ENCODE peak calls at places on chromosomes 2 and 18, in six cellular contexts. One of them, this sample, is unnamed.

GRCh38 chr2:230798769-230799399 is 65.9 kb upstream of the ITM2C start:
- DNase-seq in activated effector memory CD4-positive, alpha-beta T cell treated with Interleukin-2 at 50 U/mL for 16 hours: no peak
- DNase-seq in NCI-H2029: peak
- DNase-seq in LHCN-M2: peak
- DNase-seq in fibroblast of gingiva: peak
- DNase-seq in cardiac muscle cell: peak
- DNase-seq in this sample: peak

GRCh38 chr2:128263902-128264331 is 54.8 kb downstream of the HS6ST1 start:
- DNase-seq in NCI-H2029: no peak
- DNase-seq in fibroblast of gingiva: no peak
- DNase-seq in activated effector memory CD4-positive, alpha-beta T cell treated with Interleukin-2 at 50 U/mL for 16 hours: no peak
- DNase-seq in cardiac muscle cell: no peak
- DNase-seq in LHCN-M2: no peak
- DNase-seq in this sample: no peak

GRCh38 chr2:200471928-200472645 is 37.8 kb downstream of the KCTD18 start:
- DNase-seq in activated effector memory CD4-positive, alpha-beta T cell treated with Interleukin-2 at 50 U/mL for 16 hours: no peak
- DNase-seq in NCI-H2029: no peak
- DNase-seq in cardiac muscle cell: no peak
- DNase-seq in fibroblast of gingiva: no peak
- DNase-seq in LHCN-M2: no peak
- DNase-seq in this sample: no peak

GRCh38 chr2:215612770-215613169 is 176.9 kb upstream of the FN1 start:
- DNase-seq in NCI-H2029: no peak
- DNase-seq in cardiac muscle cell: no peak
- DNase-seq in LHCN-M2: no peak
- DNase-seq in activated effector memory CD4-positive, alpha-beta T cell treated with Interleukin-2 at 50 U/mL for 16 hours: no peak
- DNase-seq in fibroblast of gingiva: no peak
- DNase-seq in this sample: no peak

GRCh38 chr2:169716938-169717690 is 16.5 kb upstream of the KLHL23 start:
- DNase-seq in NCI-H2029: peak
- DNase-seq in fibroblast of gingiva: no peak
- DNase-seq in LHCN-M2: no peak
- DNase-seq in cardiac muscle cell: no peak
- DNase-seq in activated effector memory CD4-positive, alpha-beta T cell treated with Interleukin-2 at 50 U/mL for 16 hours: no peak
- DNase-seq in this sample: peak

GRCh38 chr18:46946656-46947282 is 29.4 kb downstream of the KATNAL2 start:
- DNase-seq in fibroblast of gingiva: peak
- DNase-seq in NCI-H2029: peak
- DNase-seq in cardiac muscle cell: peak
- DNase-seq in LHCN-M2: peak
- DNase-seq in activated effector memory CD4-positive, alpha-beta T cell treated with Interleukin-2 at 50 U/mL for 16 hours: peak
- DNase-seq in this sample: peak

GRCh38 chr2:86223682-86224560 is 24.7 kb downstream of the MRPL35 start:
- DNase-seq in cardiac muscle cell: no peak
- DNase-seq in NCI-H2029: no peak
- DNase-seq in LHCN-M2: peak
- DNase-seq in fibroblast of gingiva: peak
- DNase-seq in activated effector memory CD4-positive, alpha-beta T cell treated with Interleukin-2 at 50 U/mL for 16 hours: no peak
- DNase-seq in this sample: peak

GRCh38 chr18:59145055-59145454 is 5.4 kb downstream of the SEC11C start:
- DNase-seq in activated effector memory CD4-positive, alpha-beta T cell treated with Interleukin-2 at 50 U/mL for 16 hours: no peak
- DNase-seq in LHCN-M2: no peak
- DNase-seq in cardiac muscle cell: no peak
- DNase-seq in fibroblast of gingiva: no peak
- DNase-seq in NCI-H2029: peak
- DNase-seq in this sample: no peak

GRCh38 chr2:23967846-23968245 is 27.6 kb downstream of the UBXN2A start:
- DNase-seq in NCI-H2029: no peak
- DNase-seq in fibroblast of gingiva: no peak
- DNase-seq in cardiac muscle cell: no peak
- DNase-seq in LHCN-M2: no peak
- DNase-seq in activated effector memory CD4-positive, alpha-beta T cell treated with Interleukin-2 at 50 U/mL for 16 hours: no peak
- DNase-seq in this sample: no peak

GRCh38 chr18:39435986-39436385 is 1870.4 kb upstream of the CELF4 start:
- DNase-seq in cardiac muscle cell: no peak
- DNase-seq in LHCN-M2: peak
- DNase-seq in fibroblast of gingiva: no peak
- DNase-seq in NCI-H2029: no peak
- DNase-seq in activated effector memory CD4-positive, alpha-beta T cell treated with Interleukin-2 at 50 U/mL for 16 hours: no peak
- DNase-seq in this sample: no peak

GRCh38 chr2:9258501-9258900 is 51.9 kb downstream of the ASAP2 start:
- DNase-seq in fibroblast of gingiva: no peak
- DNase-seq in NCI-H2029: no peak
- DNase-seq in LHCN-M2: no peak
- DNase-seq in activated effector memory CD4-positive, alpha-beta T cell treated with Interleukin-2 at 50 U/mL for 16 hours: no peak
- DNase-seq in cardiac muscle cell: no peak
- DNase-seq in this sample: no peak

GRCh38 chr2:146591907-146592306 is 1252.9 kb upstream of the ACVR2A start:
- DNase-seq in LHCN-M2: no peak
- DNase-seq in fibroblast of gingiva: no peak
- DNase-seq in cardiac muscle cell: no peak
- DNase-seq in NCI-H2029: no peak
- DNase-seq in activated effector memory CD4-positive, alpha-beta T cell treated with Interleukin-2 at 50 U/mL for 16 hours: no peak
- DNase-seq in this sample: no peak

GRCh38 chr2:16677875-16678274 is 12.2 kb upstream of the CYRIA start:
- DNase-seq in LHCN-M2: no peak
- DNase-seq in fibroblast of gingiva: no peak
- DNase-seq in NCI-H2029: no peak
- DNase-seq in cardiac muscle cell: no peak
- DNase-seq in activated effector memory CD4-positive, alpha-beta T cell treated with Interleukin-2 at 50 U/mL for 16 hours: no peak
- DNase-seq in this sample: no peak

GRCh38 chr2:227717687-227718567 is at the start of gene SLC19A3:
- DNase-seq in activated effector memory CD4-positive, alpha-beta T cell treated with Interleukin-2 at 50 U/mL for 16 hours: no peak
- DNase-seq in cardiac muscle cell: peak
- DNase-seq in LHCN-M2: peak
- DNase-seq in fibroblast of gingiva: peak
- DNase-seq in NCI-H2029: peak
- DNase-seq in this sample: peak

GRCh38 chr18:25261768-25262167 is 90.2 kb downstream of the ZNF521 start:
- DNase-seq in NCI-H2029: no peak
- DNase-seq in activated effector memory CD4-positive, alpha-beta T cell treated with Interleukin-2 at 50 U/mL for 16 hours: no peak
- DNase-seq in fibroblast of gingiva: no peak
- DNase-seq in LHCN-M2: no peak
- DNase-seq in cardiac muscle cell: no peak
- DNase-seq in this sample: no peak

This sample was measured in pons.